ENCODE peak calls at places on chromosome 13, in eight cellular contexts. One of them, this sample, is unnamed.

GRCh38 chr13:83620535-83621220 is 261.6 kb downstream of the SLITRK1 start:
- DNase-seq in HCT116: peak
- DNase-seq in K562: no peak
- DNase-seq in A549: no peak
- DNase-seq in GM12878: no peak
- DNase-seq in Panc1: no peak
- DNase-seq in SK-N-SH: no peak
- DNase-seq in GM23338: no peak
- DNase-seq in this sample: no peak

GRCh38 chr13:104460553-104460952 is 1394.3 kb upstream of the SLC10A2 start:
- DNase-seq in GM23338: no peak
- DNase-seq in K562: no peak
- DNase-seq in GM12878: no peak
- DNase-seq in SK-N-SH: no peak
- DNase-seq in Panc1: no peak
- DNase-seq in A549: no peak
- DNase-seq in HCT116: no peak
- DNase-seq in this sample: no peak

GRCh38 chr13:32736648-32737047 is 150.4 kb downstream of the PDS5B start:
- DNase-seq in SK-N-SH: no peak
- DNase-seq in K562: no peak
- DNase-seq in A549: no peak
- DNase-seq in HCT116: no peak
- DNase-seq in GM23338: no peak
- DNase-seq in Panc1: no peak
- DNase-seq in GM12878: no peak
- DNase-seq in this sample: no peak

GRCh38 chr13:36275190-36276002 is 22.2 kb downstream of the CCDC169 start:
- DNase-seq in A549: peak
- DNase-seq in Panc1: no peak
- DNase-seq in HCT116: no peak
- DNase-seq in SK-N-SH: peak
- DNase-seq in GM12878: no peak
- DNase-seq in K562: no peak
- DNase-seq in GM23338: peak
- DNase-seq in this sample: peak

GRCh38 chr13:113664751-113665581 is 2.1 kb upstream of the GRK1 start:
- DNase-seq in A549: no peak
- DNase-seq in HCT116: no peak
- DNase-seq in GM12878: no peak
- DNase-seq in K562: no peak
- DNase-seq in GM23338: no peak
- DNase-seq in Panc1: no peak
- DNase-seq in SK-N-SH: no peak
- DNase-seq in this sample: no peak

GRCh38 chr13:81929988-81930387 is 1589.1 kb upstream of the SPRY2 start:
- DNase-seq in K562: no peak
- DNase-seq in Panc1: no peak
- DNase-seq in A549: no peak
- DNase-seq in GM12878: no peak
- DNase-seq in HCT116: no peak
- DNase-seq in GM23338: peak
- DNase-seq in SK-N-SH: peak
- DNase-seq in this sample: no peak

GRCh38 chr13:111474136-111475002 is 153.9 kb downstream of the TEX29 start:
- DNase-seq in SK-N-SH: peak
- DNase-seq in K562: peak
- DNase-seq in HCT116: peak
- DNase-seq in A549: peak
- DNase-seq in GM12878: no peak
- DNase-seq in Panc1: peak
- DNase-seq in GM23338: peak
- DNase-seq in this sample: peak

GRCh38 chr13:38308736-38309135 is 40.9 kb upstream of the UFM1 start:
- DNase-seq in Panc1: no peak
- DNase-seq in K562: no peak
- DNase-seq in GM23338: no peak
- DNase-seq in A549: no peak
- DNase-seq in HCT116: no peak
- DNase-seq in GM12878: no peak
- DNase-seq in SK-N-SH: no peak
- DNase-seq in this sample: no peak

GRCh38 chr13:46327256-46327655 is 59.8 kb downstream of the RUBCNL start:
- DNase-seq in Panc1: no peak
- DNase-seq in GM23338: no peak
- DNase-seq in K562: no peak
- DNase-seq in GM12878: no peak
- DNase-seq in HCT116: no peak
- DNase-seq in A549: no peak
- DNase-seq in SK-N-SH: peak
- DNase-seq in this sample: no peak

GRCh38 chr13:113059891-113060290 is 45.7 kb upstream of the F7 start:
- DNase-seq in HCT116: no peak
- DNase-seq in K562: no peak
- DNase-seq in GM12878: no peak
- DNase-seq in A549: no peak
- DNase-seq in GM23338: peak
- DNase-seq in SK-N-SH: no peak
- DNase-seq in Panc1: no peak
- DNase-seq in this sample: no peak

GRCh38 chr13:33678906-33679657 is 138.9 kb upstream of the RFC3 start:
- DNase-seq in K562: peak
- DNase-seq in GM12878: peak
- DNase-seq in SK-N-SH: no peak
- DNase-seq in HCT116: no peak
- DNase-seq in Panc1: peak
- DNase-seq in GM23338: peak
- DNase-seq in A549: peak
- DNase-seq in this sample: peak

GRCh38 chr13:94369862-94370491 is 109.5 kb downstream of the DCT start:
- DNase-seq in A549: no peak
- DNase-seq in K562: no peak
- DNase-seq in GM23338: no peak
- DNase-seq in Panc1: no peak
- DNase-seq in HCT116: no peak
- DNase-seq in SK-N-SH: no peak
- DNase-seq in GM12878: no peak
- DNase-seq in this sample: no peak

GRCh38 chr13:40986328-40986856 is 32.7 kb downstream of the ELF1 start:
- DNase-seq in SK-N-SH: no peak
- DNase-seq in GM23338: no peak
- DNase-seq in HCT116: no peak
- DNase-seq in GM12878: no peak
- DNase-seq in Panc1: no peak
- DNase-seq in K562: no peak
- DNase-seq in A549: no peak
- DNase-seq in this sample: no peak

GRCh38 chr13:113548778-113549621 is 35.6 kb upstream of the TFDP1 start:
- DNase-seq in HCT116: no peak
- DNase-seq in Panc1: no peak
- DNase-seq in K562: peak
- DNase-seq in GM12878: no peak
- DNase-seq in A549: no peak
- DNase-seq in GM23338: no peak
- DNase-seq in SK-N-SH: peak
- DNase-seq in this sample: no peak

GRCh38 chr13:76994281-76994680 is 2.4 kb downstream of the CLN5 start:
- DNase-seq in SK-N-SH: no peak
- DNase-seq in Panc1: no peak
- DNase-seq in A549: no peak
- DNase-seq in HCT116: no peak
- DNase-seq in GM23338: no peak
- DNase-seq in K562: no peak
- DNase-seq in GM12878: no peak
- DNase-seq in this sample: no peak

GRCh38 chr13:45436332-45436731 is 18.2 kb upstream of the SLC25A30 start:
- DNase-seq in SK-N-SH: no peak
- DNase-seq in GM12878: no peak
- DNase-seq in HCT116: no peak
- DNase-seq in GM23338: no peak
- DNase-seq in A549: no peak
- DNase-seq in Panc1: no peak
- DNase-seq in K562: no peak
- DNase-seq in this sample: no peak

DNA sequence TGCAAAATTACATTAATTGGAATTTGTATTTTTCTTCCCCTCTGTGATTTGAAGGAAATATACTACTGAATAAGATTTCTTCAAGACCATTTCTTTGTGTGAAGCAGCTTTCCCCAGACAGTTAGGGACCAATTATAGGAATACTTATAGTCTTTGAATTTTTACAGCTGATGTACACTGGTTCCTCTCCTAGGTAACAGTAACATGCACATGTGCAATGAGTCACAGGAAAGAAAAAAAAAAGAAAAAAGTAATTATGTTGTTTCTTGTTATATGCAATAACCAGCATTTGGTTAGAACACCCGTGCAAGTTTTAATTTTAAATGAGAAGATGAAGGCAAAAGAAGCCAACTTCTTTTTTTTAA is 81.9 kb downstream of the PCDH9 start:
- DNase-seq in K562: no peak
- DNase-seq in SK-N-SH: no peak
- DNase-seq in HCT116: no peak
- DNase-seq in Panc1: no peak
- DNase-seq in A549: no peak
- DNase-seq in GM23338: no peak
- DNase-seq in GM12878: no peak
- DNase-seq in this sample: no peak
- TF ChIP-seq REST in K562: no peak
- TF ChIP-seq REST in SK-N-SH: no peak
- TF ChIP-seq REST in HCT116: no peak
- TF ChIP-seq REST in Panc1: no peak
- TF ChIP-seq REST in A549: no peak
- TF ChIP-seq REST in GM23338: no peak
- TF ChIP-seq REST in GM12878: no peak
- TF ChIP-seq REST in this sample: no peak

GRCh38 chr13:27783111-27783510 is 9.2 kb upstream of the GSX1 start:
- DNase-seq in HCT116: no peak
- DNase-seq in Panc1: no peak
- DNase-seq in K562: no peak
- DNase-seq in A549: no peak
- DNase-seq in GM23338: peak
- DNase-seq in GM12878: no peak
- DNase-seq in SK-N-SH: no peak
- DNase-seq in this sample: no peak
- TF ChIP-seq CTCF in HCT116: peak
- TF ChIP-seq CTCF in Panc1: peak
- TF ChIP-seq CTCF in K562: peak
- TF ChIP-seq CTCF in A549: no peak
- TF ChIP-seq CTCF in GM23338: peak
- TF ChIP-seq CTCF in GM12878: peak
- TF ChIP-seq CTCF in SK-N-SH: peak
- TF ChIP-seq CTCF in this sample: no peak

DNA sequence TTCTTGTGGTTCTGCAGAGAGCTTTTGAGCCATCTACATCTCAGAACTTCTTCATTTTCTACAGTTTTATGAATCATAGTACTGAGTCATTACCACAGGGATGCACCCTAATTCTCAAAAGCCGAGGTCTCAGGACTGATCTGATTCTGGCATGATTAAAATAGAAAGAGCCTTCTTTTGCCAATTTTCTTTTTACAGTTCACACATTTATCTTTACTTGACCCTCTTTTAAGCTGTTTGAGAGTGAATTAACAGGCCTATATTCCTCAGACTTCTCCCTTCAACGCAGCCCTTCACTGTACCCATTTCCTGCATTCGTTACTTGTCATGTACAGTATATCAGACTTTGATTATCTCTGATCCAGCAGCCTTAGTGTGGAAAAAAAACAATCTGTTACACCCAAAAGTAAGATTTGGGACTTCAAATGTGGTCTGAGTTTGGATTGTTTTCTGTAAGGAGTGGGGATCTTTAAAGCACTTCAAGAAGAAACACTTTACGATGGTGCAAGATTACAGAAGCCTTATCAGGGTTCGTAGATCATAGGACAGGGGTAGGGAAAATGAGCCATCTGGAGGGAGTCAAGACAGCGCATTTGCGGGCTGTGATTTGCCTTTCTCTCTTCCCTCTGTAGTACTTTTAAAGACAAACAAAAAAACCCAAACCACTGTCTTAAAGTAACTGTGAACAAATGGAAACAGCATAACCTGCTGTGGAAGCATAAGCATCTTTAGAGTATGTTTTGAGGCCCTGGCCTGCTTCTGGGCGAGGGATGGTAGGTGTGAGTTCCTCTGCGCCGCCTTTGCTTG is 15.3 kb upstream of the GPR183 start:
- DNase-seq in Panc1: no peak
- DNase-seq in GM23338: no peak
- DNase-seq in GM12878: peak
- DNase-seq in SK-N-SH: no peak
- DNase-seq in K562: peak
- DNase-seq in HCT116: no peak
- DNase-seq in A549: no peak
- DNase-seq in this sample: no peak
- H3K4me3 ChIP-seq in Panc1: no peak
- H3K4me3 ChIP-seq in GM23338: no peak
- H3K4me3 ChIP-seq in GM12878: peak
- H3K4me3 ChIP-seq in SK-N-SH: no peak
- H3K4me3 ChIP-seq in K562: no peak
- H3K4me3 ChIP-seq in HCT116: no peak
- H3K4me3 ChIP-seq in A549: no peak
- H3K4me3 ChIP-seq in this sample: no peak

DNA sequence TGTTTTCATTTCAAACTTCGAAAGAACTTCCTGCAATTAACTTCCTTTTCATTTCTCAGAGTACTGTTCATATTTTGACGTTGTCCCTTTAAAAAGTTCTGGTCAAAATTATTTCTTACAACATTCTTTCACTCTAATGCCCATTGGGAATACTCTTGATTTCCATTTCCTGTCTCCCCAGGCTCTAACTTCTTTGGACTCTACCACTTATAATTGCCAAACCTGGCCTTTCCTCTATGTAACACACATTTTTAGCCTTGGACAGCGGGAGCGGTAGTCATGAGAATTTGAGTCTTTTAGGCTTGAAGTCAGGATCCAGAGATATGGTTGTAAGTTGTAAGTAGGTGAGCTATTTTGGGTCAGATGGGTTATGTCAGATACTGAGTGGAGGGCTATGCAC is 163.5 kb upstream of the SPRY2 start:
- DNase-seq in SK-N-SH: no peak
- DNase-seq in Panc1: no peak
- DNase-seq in A549: no peak
- DNase-seq in K562: no peak
- DNase-seq in HCT116: no peak
- DNase-seq in GM12878: no peak
- DNase-seq in GM23338: no peak
- DNase-seq in this sample: no peak
- TF ChIP-seq REST in SK-N-SH: no peak
- TF ChIP-seq REST in Panc1: no peak
- TF ChIP-seq REST in A549: no peak
- TF ChIP-seq REST in K562: no peak
- TF ChIP-seq REST in HCT116: no peak
- TF ChIP-seq REST in GM12878: no peak
- TF ChIP-seq REST in GM23338: no peak
- TF ChIP-seq REST in this sample: no peak

GRCh38 chr13:43303040-43303729 is 279.8 kb downstream of the DNAJC15 start:
- DNase-seq in HCT116: no peak
- DNase-seq in SK-N-SH: peak
- DNase-seq in K562: no peak
- DNase-seq in A549: no peak
- DNase-seq in GM23338: peak
- DNase-seq in Panc1: no peak
- DNase-seq in GM12878: no peak
- DNase-seq in this sample: no peak
- TF ChIP-seq CTCF in HCT116: peak
- TF ChIP-seq CTCF in SK-N-SH: peak
- TF ChIP-seq CTCF in K562: peak
- TF ChIP-seq CTCF in A549: no peak
- TF ChIP-seq CTCF in GM23338: peak
- TF ChIP-seq CTCF in Panc1: peak
- TF ChIP-seq CTCF in GM12878: peak
- TF ChIP-seq CTCF in this sample: no peak

This sample was measured in HL-60.